ENCODE peak calls at places on chromosomes 16 and 17, in six cellular contexts. I, P, X, Q, O and J are unnamed samples.

GRCh38 chr17:48671697-48672171 is 45.6 kb upstream of the HOXB9 start:
- DNase-seq in P (peak; percentile 80), X (peak; percentile 79), I (peak; percentile 76), O (peak; percentile 86), Q (peak; percentile 64), J (peak; percentile 70)

GRCh38 chr17:55117063-55117611 is 147.6 kb upstream of the HLF start:
- DNase-seq in O (no peak), P (no peak), X (peak; percentile 47), I (no peak), Q (no peak), J (no peak)

GRCh38 chr16:84481051-84481735 is 23.3 kb downstream of the MEAK7 start:
- DNase-seq in I (no peak), X (no peak), P (no peak), Q (no peak), O (no peak), J (no peak)

GRCh38 chr16:5604770-5605169 is 507.2 kb upstream of the EEF2KMT start:
- DNase-seq in I (peak; percentile 53), P (no peak), Q (peak; percentile 9), O (no peak), X (no peak), J (no peak)

GRCh38 chr17:8662076-8662831 is 31.7 kb upstream of the MYH10 start:
- DNase-seq in I (no peak), Q (no peak), X (no peak), O (no peak), P (no peak), J (no peak)

GRCh38 chr16:83305092-83305491 is 502.7 kb upstream of the HSBP1 start:
- DNase-seq in Q (no peak), I (no peak), O (no peak), P (no peak), X (peak; percentile 76), J (peak; percentile 79)

GRCh38 chr17:1515640-1516402 is 591 bp downstream of the INPP5K start:
- DNase-seq in I (peak; percentile 70), X (peak; percentile 95), P (no peak), O (peak; percentile 73), Q (peak; percentile 91), J (peak; percentile 83)

GRCh38 chr17:39937462-39937861 is 9.9 kb downstream of the LRRC3C start:
- DNase-seq in X (no peak), Q (no peak), O (no peak), I (no peak), P (no peak), J (no peak)

GRCh38 chr16:88385112-88385594 is 2.4 kb downstream of the ZNF469 start:
- DNase-seq in P (no peak), O (no peak), Q (no peak), X (no peak), I (peak; percentile 75), J (no peak)

GRCh38 chr17:16259926-16260325 is 42.9 kb downstream of the PIGL start:
- DNase-seq in X (no peak), Q (no peak), P (no peak), I (no peak), O (no peak), J (no peak)

GRCh38 chr17:80070375-80071115 is 30.8 kb upstream of the GAA start:
- DNase-seq in X (no peak), P (peak; percentile 40), I (no peak), Q (no peak), O (no peak), J (no peak)

GRCh38 chr17:47694018-47694817 is at the start of gene TBKBP1:
- DNase-seq in O (peak; percentile 15), I (peak; percentile 99), P (peak; percentile 82), X (peak; percentile 80), Q (no peak), J (no peak)

GRCh38 chr17:60158751-60159478 is 9.1 kb downstream of the CA4 start:
- DNase-seq in O (no peak), I (peak; percentile 41), X (peak; percentile 57), P (no peak), Q (no peak), J (no peak)

GRCh38 chr16:29231231-29231630 is 175.3 kb downstream of the NPIPB11 start:
- DNase-seq in X (peak; percentile 16), Q (no peak), O (peak; percentile 4), I (no peak), P (no peak), J (no peak)

GRCh38 chr17:29573558-29573870 is 5.0 kb downstream of the TP53I13 start:
- DNase-seq in O (no peak), X (no peak), I (no peak), Q (no peak), P (no peak), J (no peak)

GRCh38 chr17:35879748-35880654 is at the start of gene CCL5:
- DNase-seq in O (no peak), Q (peak; percentile 92), X (peak; percentile 38), P (no peak), I (no peak), J (peak; percentile 9)

GRCh38 chr17:16040710-16041251 is 41.2 kb downstream of the TTC19 start:
- DNase-seq in P (peak; percentile 57), O (no peak), I (no peak), X (peak; percentile 80), Q (no peak), J (peak; percentile 77)

GRCh38 chr17:36545093-36545464 is 360 bp downstream of the GGNBP2 start:
- DNase-seq in X (no peak), I (no peak), O (no peak), Q (no peak), P (no peak), J (no peak)

GRCh38 chr16:65002265-65002664 is 119.6 kb downstream of the CDH11 start:
- DNase-seq in Q (no peak), I (peak; percentile 8), O (no peak), X (peak; percentile 72), P (no peak), J (peak; percentile 83)

GRCh38 chr17:75774988-75775668 is 9.5 kb upstream of the UNK start:
- DNase-seq in O (no peak), X (peak; percentile 64), I (peak; percentile 33), Q (no peak), P (peak; percentile 59), J (peak; percentile 51)

GRCh38 chr16:29849505-29849904 is 13.5 kb downstream of the CDIPT start:
- DNase-seq in X (no peak), I (no peak), O (no peak), Q (no peak), P (no peak), J (no peak)

GRCh38 chr17:28216528-28216927 is 102.5 kb upstream of the TMEM97 start:
- DNase-seq in X (peak; percentile 23), Q (no peak), O (no peak), I (no peak), P (no peak), J (peak; percentile 50)

GRCh38 chr16:68343137-68343536 is 32.3 kb downstream of the PRMT7 start:
- DNase-seq in O (no peak), X (no peak), Q (no peak), I (no peak), P (no peak), J (no peak)

GRCh38 chr17:70070297-70071027 is 4.6 kb upstream of the KCNJ16 start:
- DNase-seq in Q (no peak), P (no peak), O (no peak), X (no peak), I (no peak), J (no peak)

GRCh38 chr17:70110443-70110880 is 35.4 kb downstream of the KCNJ16 start:
- DNase-seq in Q (no peak), P (no peak), I (no peak), O (no peak), X (peak; percentile 37), J (no peak)

GRCh38 chr17:27449541-27449940 is 6.7 kb upstream of the KSR1 start:
- DNase-seq in I (no peak), O (no peak), Q (no peak), P (no peak), X (no peak), J (no peak)

GRCh38 chr16:54628796-54629625 is 301.7 kb upstream of the IRX5 start:
- DNase-seq in Q (no peak), I (no peak), O (no peak), P (no peak), X (no peak), J (no peak)

GRCh38 chr16:20938426-20938825 is 37.9 kb downstream of the LYRM1 start:
- DNase-seq in O (no peak), Q (no peak), P (no peak), X (peak; percentile 48), I (no peak), J (peak; percentile 59)

GRCh38 chr16:3792472-3793012 is 75.2 kb upstream of the TRAP1 start:
- DNase-seq in P (no peak), Q (no peak), O (no peak), I (no peak), X (no peak), J (no peak)
- TF ChIP-seq CTCF in P (no peak), Q (no peak), O (no peak), I (no peak), X (no peak), J (no peak)

DNA sequence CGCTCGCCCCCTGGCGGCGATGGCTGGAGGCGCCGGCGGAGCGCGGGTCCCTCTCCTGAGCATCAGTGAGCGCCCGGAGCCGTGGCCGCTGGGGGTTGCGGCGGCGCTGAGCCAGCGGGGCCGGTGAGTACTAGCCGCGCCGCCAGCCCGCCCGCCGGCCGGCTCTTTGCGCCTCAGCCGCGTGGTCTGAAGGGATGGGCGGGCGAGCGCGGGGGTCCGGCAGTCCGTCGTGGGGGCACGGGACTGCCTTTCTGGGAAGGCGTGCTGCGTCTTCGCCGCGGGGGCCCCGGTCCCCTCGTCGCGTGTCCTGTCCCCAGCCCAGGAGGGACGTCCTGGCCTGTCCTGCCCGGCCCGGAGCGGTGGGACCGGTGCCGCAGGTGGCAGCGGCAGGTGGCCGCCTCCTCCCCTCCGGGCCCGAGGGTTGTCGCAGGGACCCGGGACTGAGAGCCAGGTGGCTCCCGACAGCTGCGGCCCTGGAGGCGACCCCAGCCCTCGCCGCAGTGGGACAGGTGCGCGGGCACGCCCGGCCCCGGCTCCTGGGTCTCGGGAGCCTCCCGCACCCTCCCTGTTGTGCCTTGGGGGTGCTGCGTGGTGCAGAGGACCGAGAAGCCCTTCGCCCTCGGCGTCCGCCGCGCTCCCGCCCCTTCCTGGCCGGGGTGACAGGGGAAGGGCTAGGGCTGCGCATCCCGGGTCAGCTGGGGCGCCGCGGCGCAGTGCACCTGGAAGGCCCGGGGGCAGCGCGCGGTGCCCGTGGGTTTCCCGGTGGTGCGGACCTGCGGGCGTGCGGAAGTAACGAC is at the start of gene SPECC1:
- DNase-seq in O (peak; percentile 84), X (peak; percentile 66), Q (peak; percentile 81), I (peak; percentile 94), P (peak; percentile 84), J (no peak)
- TF ChIP-seq CTCF in O (no peak), X (peak; percentile 49), Q (peak; percentile 96), I (peak; percentile 73), P (no peak), J (peak; percentile 99)

GRCh38 chr17:77847211-77848085 is 111.1 kb upstream of the TNRC6C start:
- DNase-seq in X (no peak), I (no peak), P (no peak), Q (no peak), O (no peak), J (no peak)
- TF ChIP-seq CTCF in X (no peak), I (no peak), P (no peak), Q (no peak), O (no peak), J (no peak)

GRCh38 chr17:21061158-21061835 is 18.5 kb upstream of the USP22 start:
- DNase-seq in Q (no peak), O (no peak), P (no peak), X (no peak), I (no peak), J (no peak)

GRCh38 chr17:21061971-21062526 is 19.2 kb upstream of the USP22 start:
- DNase-seq in O (no peak), X (no peak), I (no peak), P (no peak), Q (peak; percentile 77), J (no peak)

GRCh38 chr17:21059761-21060160 is 16.9 kb upstream of the USP22 start:
- DNase-seq in P (no peak), Q (no peak), O (no peak), X (no peak), I (no peak), J (no peak)

GRCh38 chr17:21058098-21058893 is 15.5 kb upstream of the USP22 start:
- DNase-seq in X (peak; percentile 53), I (no peak), P (no peak), Q (no peak), O (no peak), J (peak; percentile 48)
- TF ChIP-seq CTCF in X (peak; percentile 43), I (peak; percentile 46), P (no peak), Q (no peak), O (no peak), J (peak; percentile 35)